ENCODE peak calls at places on chromosome 12, in nine cellular contexts. E is stimulated activated CD4-positive, alpha-beta T cell treated with anti-CD3 and anti-CD28 coated beads, Interleukin-12 subunit alpha, Interleukin-12 subunit beta, amount 100 ng/mL, for 4 hours; P is stimulated activated CD8-positive, alpha-beta memory T cell treated with anti-CD3 and anti-CD28 coated beads, Interleukin-15, amount 100 ng/mL, for 24 hours; R is RPMI7951; B is iPS-NIHi11; X is activated naive CD4-positive, alpha-beta T cell; F is RPMI8226; H is upper lobe of right lung; L is T-helper 2 cell. U is an unnamed sample.

GRCh38 chr12:33988888-33989287 is 33.4 kb upstream of the ALG10 start:
- DNase-seq in H (no peak), F (no peak), X (no peak), R (peak), P (no peak), B (no peak), E (no peak), L (no peak), U (no peak)

GRCh38 chr12:39816671-39817185 is 197.1 kb upstream of the ABCD2 start:
- DNase-seq in F (no peak), B (no peak), X (no peak), R (peak), P (no peak), E (no peak), H (no peak), L (no peak), U (no peak)

GRCh38 chr12:89707992-89708792 is 446 bp downstream of the ATP2B1 start:
- DNase-seq in E (peak), R (peak), H (peak), F (peak), X (peak), B (peak), P (peak), L (peak), U (peak)

GRCh38 chr12:32322354-32322753 is 77.0 kb upstream of the FGD4 start:
- DNase-seq in H (no peak), B (no peak), E (no peak), X (no peak), P (no peak), L (no peak), R (no peak), F (no peak), U (no peak)

GRCh38 chr12:85627584-85627983 is 208.6 kb downstream of the RASSF9 start:
- DNase-seq in R (peak), X (no peak), F (no peak), H (no peak), L (no peak), E (no peak), B (no peak), P (no peak), U (no peak)

GRCh38 chr12:47863985-47864384 is 40.8 kb downstream of the VDR start:
- DNase-seq in X (no peak), L (no peak), R (no peak), H (no peak), E (no peak), F (no peak), B (no peak), P (no peak), U (no peak)

GRCh38 chr12:28258998-28259397 is 68.7 kb downstream of the CCDC91 start:
- DNase-seq in P (no peak), E (no peak), X (no peak), F (no peak), H (no peak), B (no peak), R (no peak), L (no peak), U (no peak)

GRCh38 chr12:51863921-51864700 is 15.6 kb upstream of the FIGNL2 start:
- DNase-seq in F (no peak), L (no peak), X (no peak), R (no peak), H (peak), E (peak), P (no peak), B (peak), U (no peak)